ENCODE peak calls at places on chromosome 7, in eight cellular contexts. One of them, this sample, is unnamed.

GRCh38 chr7:127943541-127944521 is 87.4 kb downstream of the LRRC4 start:
- DNase-seq in Peyer's patch: no peak
- DNase-seq in ovary: peak; percentile 37
- DNase-seq in IMR-90: peak; percentile 72
- DNase-seq in lower lobe of right lung: no peak
- DNase-seq in foreskin keratinocyte: no peak
- DNase-seq in PC-3: no peak
- DNase-seq in cardiac muscle cell: peak; percentile 85
- DNase-seq in this sample: no peak

GRCh38 chr7:111392976-111393762 is 169.1 kb downstream of the IMMP2L start:
- DNase-seq in Peyer's patch: no peak
- DNase-seq in ovary: no peak
- DNase-seq in IMR-90: peak; percentile 33
- DNase-seq in lower lobe of right lung: no peak
- DNase-seq in foreskin keratinocyte: no peak
- DNase-seq in PC-3: no peak
- DNase-seq in cardiac muscle cell: peak; percentile 85
- DNase-seq in this sample: no peak

GRCh38 chr7:68547181-68547580 is 1051.1 kb upstream of the AUTS2 start:
- DNase-seq in Peyer's patch: no peak
- DNase-seq in ovary: no peak
- DNase-seq in IMR-90: no peak
- DNase-seq in lower lobe of right lung: no peak
- DNase-seq in foreskin keratinocyte: no peak
- DNase-seq in PC-3: no peak
- DNase-seq in cardiac muscle cell: no peak
- DNase-seq in this sample: no peak

GRCh38 chr7:22990588-22990949 is 23.4 kb downstream of the HYCC1 start:
- DNase-seq in Peyer's patch: no peak
- DNase-seq in ovary: no peak
- DNase-seq in IMR-90: peak; percentile 85
- DNase-seq in lower lobe of right lung: no peak
- DNase-seq in foreskin keratinocyte: no peak
- DNase-seq in PC-3: peak; percentile 15
- DNase-seq in cardiac muscle cell: peak; percentile 27
- DNase-seq in this sample: no peak

GRCh38 chr7:6232534-6232933 is 39.9 kb downstream of the CYTH3 start:
- DNase-seq in Peyer's patch: no peak
- DNase-seq in ovary: no peak
- DNase-seq in IMR-90: no peak
- DNase-seq in lower lobe of right lung: peak; percentile 78
- DNase-seq in foreskin keratinocyte: no peak
- DNase-seq in PC-3: no peak
- DNase-seq in cardiac muscle cell: no peak
- DNase-seq in this sample: no peak

GRCh38 chr7:74026406-74027123 is 1.4 kb upstream of the ELN start:
- DNase-seq in Peyer's patch: peak; percentile 84
- DNase-seq in ovary: peak; percentile 86
- DNase-seq in IMR-90: peak; percentile 46
- DNase-seq in lower lobe of right lung: peak; percentile 80
- DNase-seq in foreskin keratinocyte: no peak
- DNase-seq in PC-3: peak; percentile 63
- DNase-seq in cardiac muscle cell: peak; percentile 79
- DNase-seq in this sample: peak; percentile 76

GRCh38 chr7:91348686-91349085 is 84.5 kb downstream of the FZD1 start:
- DNase-seq in Peyer's patch: no peak
- DNase-seq in ovary: no peak
- DNase-seq in IMR-90: peak; percentile 4
- DNase-seq in lower lobe of right lung: no peak
- DNase-seq in foreskin keratinocyte: no peak
- DNase-seq in PC-3: no peak
- DNase-seq in cardiac muscle cell: peak; percentile 49
- DNase-seq in this sample: no peak

GRCh38 chr7:44646921-44647636 is 40.7 kb downstream of the OGDH start:
- DNase-seq in Peyer's patch: no peak
- DNase-seq in ovary: no peak
- DNase-seq in IMR-90: no peak
- DNase-seq in lower lobe of right lung: no peak
- DNase-seq in foreskin keratinocyte: no peak
- DNase-seq in PC-3: no peak
- DNase-seq in cardiac muscle cell: no peak
- DNase-seq in this sample: no peak

GRCh38 chr7:131521651-131522163 is 34.7 kb downstream of the PODXL start:
- DNase-seq in Peyer's patch: no peak
- DNase-seq in ovary: peak; percentile 53
- DNase-seq in IMR-90: no peak
- DNase-seq in lower lobe of right lung: peak; percentile 81
- DNase-seq in foreskin keratinocyte: no peak
- DNase-seq in PC-3: peak; percentile 73
- DNase-seq in cardiac muscle cell: no peak
- DNase-seq in this sample: no peak

GRCh38 chr7:28629216-28629848 is 217.0 kb downstream of the CREB5 start:
- DNase-seq in Peyer's patch: no peak
- DNase-seq in ovary: no peak
- DNase-seq in IMR-90: peak; percentile 54
- DNase-seq in lower lobe of right lung: no peak
- DNase-seq in foreskin keratinocyte: peak; percentile 12
- DNase-seq in PC-3: peak; percentile 11
- DNase-seq in cardiac muscle cell: peak; percentile 9
- DNase-seq in this sample: no peak

GRCh38 chr7:47601119-47601880 is 19.4 kb upstream of the TNS3 start:
- DNase-seq in Peyer's patch: no peak
- DNase-seq in ovary: no peak
- DNase-seq in IMR-90: peak; percentile 96
- DNase-seq in lower lobe of right lung: no peak
- DNase-seq in foreskin keratinocyte: peak; percentile 96
- DNase-seq in PC-3: peak; percentile 92
- DNase-seq in cardiac muscle cell: peak; percentile 78
- DNase-seq in this sample: no peak

GRCh38 chr7:16754869-16755317 is 1.3 kb downstream of the TSPAN13 start:
- DNase-seq in Peyer's patch: no peak
- DNase-seq in ovary: no peak
- DNase-seq in IMR-90: no peak
- DNase-seq in lower lobe of right lung: no peak
- DNase-seq in foreskin keratinocyte: no peak
- DNase-seq in PC-3: peak; percentile 24
- DNase-seq in cardiac muscle cell: no peak
- DNase-seq in this sample: no peak

GRCh38 chr7:70582921-70583895 is 548.7 kb upstream of the GALNT17 start:
- DNase-seq in Peyer's patch: no peak
- DNase-seq in ovary: no peak
- DNase-seq in IMR-90: no peak
- DNase-seq in lower lobe of right lung: no peak
- DNase-seq in foreskin keratinocyte: no peak
- DNase-seq in PC-3: no peak
- DNase-seq in cardiac muscle cell: no peak
- DNase-seq in this sample: no peak

GRCh38 chr7:12119638-12120303 is 91.3 kb upstream of the TMEM106B start:
- DNase-seq in Peyer's patch: no peak
- DNase-seq in ovary: no peak
- DNase-seq in IMR-90: no peak
- DNase-seq in lower lobe of right lung: no peak
- DNase-seq in foreskin keratinocyte: no peak
- DNase-seq in PC-3: no peak
- DNase-seq in cardiac muscle cell: no peak
- DNase-seq in this sample: no peak

GRCh38 chr7:47600199-47601118 is 18.5 kb upstream of the TNS3 start:
- DNase-seq in Peyer's patch: no peak
- DNase-seq in ovary: no peak
- DNase-seq in IMR-90: peak; percentile 86
- DNase-seq in lower lobe of right lung: no peak
- DNase-seq in foreskin keratinocyte: peak; percentile 84
- DNase-seq in PC-3: peak; percentile 85
- DNase-seq in cardiac muscle cell: peak; percentile 80
- DNase-seq in this sample: no peak

GRCh38 chr7:112481337-112481736 is 546 bp downstream of the LSMEM1 start:
- DNase-seq in Peyer's patch: no peak
- DNase-seq in ovary: no peak
- DNase-seq in IMR-90: no peak
- DNase-seq in lower lobe of right lung: no peak
- DNase-seq in foreskin keratinocyte: no peak
- DNase-seq in PC-3: no peak
- DNase-seq in cardiac muscle cell: no peak
- DNase-seq in this sample: no peak

GRCh38 chr7:114989531-114989930 is 67.6 kb downstream of the MDFIC start:
- DNase-seq in Peyer's patch: no peak
- DNase-seq in ovary: no peak
- DNase-seq in IMR-90: no peak
- DNase-seq in lower lobe of right lung: no peak
- DNase-seq in foreskin keratinocyte: no peak
- DNase-seq in PC-3: no peak
- DNase-seq in cardiac muscle cell: peak; percentile 13
- DNase-seq in this sample: no peak

GRCh38 chr7:117014099-117014656 is 60.9 kb downstream of the ST7 start:
- DNase-seq in Peyer's patch: no peak
- DNase-seq in ovary: no peak
- DNase-seq in IMR-90: no peak
- DNase-seq in lower lobe of right lung: no peak
- DNase-seq in foreskin keratinocyte: no peak
- DNase-seq in PC-3: no peak
- DNase-seq in cardiac muscle cell: no peak
- DNase-seq in this sample: no peak

GRCh38 chr7:92641921-92642511 is 51.8 kb upstream of the FAM133B start:
- DNase-seq in Peyer's patch: no peak
- DNase-seq in ovary: no peak
- DNase-seq in IMR-90: peak; percentile 86
- DNase-seq in lower lobe of right lung: no peak
- DNase-seq in foreskin keratinocyte: peak; percentile 85
- DNase-seq in PC-3: peak; percentile 26
- DNase-seq in cardiac muscle cell: peak; percentile 53
- DNase-seq in this sample: peak; percentile 87

GRCh38 chr7:123022576-123022975 is 27.1 kb upstream of the TAS2R16 start:
- DNase-seq in Peyer's patch: no peak
- DNase-seq in ovary: no peak
- DNase-seq in IMR-90: no peak
- DNase-seq in lower lobe of right lung: no peak
- DNase-seq in foreskin keratinocyte: peak; percentile 33
- DNase-seq in PC-3: peak; percentile 32
- DNase-seq in cardiac muscle cell: no peak
- DNase-seq in this sample: no peak

DNA sequence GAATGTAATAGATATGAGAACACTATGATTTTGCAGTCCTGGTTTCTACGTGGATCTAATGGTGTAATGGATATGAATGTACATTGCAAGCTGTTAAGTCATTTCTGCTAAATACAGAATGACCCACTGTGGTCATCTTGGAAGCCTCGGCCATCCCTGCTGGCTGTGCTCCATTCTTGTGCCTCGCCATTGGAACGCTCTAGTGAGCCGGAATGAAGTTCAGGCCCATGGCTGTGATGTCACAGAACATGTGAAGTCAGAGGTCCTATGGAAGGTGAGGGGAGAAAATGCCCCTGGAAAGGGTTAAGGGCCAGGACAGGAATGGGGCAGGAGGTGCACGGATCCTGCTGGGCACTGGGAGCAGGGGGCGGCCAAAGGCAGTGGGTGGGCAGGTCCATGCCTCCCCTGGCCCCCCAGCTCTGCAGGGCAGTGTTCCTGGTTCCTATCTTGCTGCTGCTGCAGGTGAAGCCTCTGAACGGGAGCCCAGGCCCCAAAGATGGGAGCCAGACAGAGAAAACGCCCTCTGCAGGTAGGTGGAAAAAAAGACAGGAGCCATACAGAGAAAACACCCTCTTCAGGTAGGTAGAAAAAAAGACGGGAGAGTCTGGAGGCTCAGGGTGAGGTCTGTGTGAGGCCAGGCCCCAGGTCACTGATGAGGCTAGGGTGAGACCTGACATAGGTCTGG is at the start of gene LLCFC1:
- DNase-seq in Peyer's patch: no peak
- DNase-seq in ovary: no peak
- DNase-seq in IMR-90: no peak
- DNase-seq in lower lobe of right lung: no peak
- DNase-seq in foreskin keratinocyte: no peak
- DNase-seq in PC-3: peak; percentile 35
- DNase-seq in cardiac muscle cell: no peak
- DNase-seq in this sample: peak; percentile 10
- TF ChIP-seq CTCF in Peyer's patch: no peak
- TF ChIP-seq CTCF in ovary: no peak
- TF ChIP-seq CTCF in IMR-90: no peak
- TF ChIP-seq CTCF in lower lobe of right lung: no peak
- TF ChIP-seq CTCF in foreskin keratinocyte: peak; percentile 35
- TF ChIP-seq CTCF in PC-3: peak; percentile 73
- TF ChIP-seq CTCF in cardiac muscle cell: no peak
- TF ChIP-seq CTCF in this sample: peak; percentile 29

GRCh38 chr7:35723011-35723410 is 28.1 kb upstream of the HERPUD2 start:
- DNase-seq in Peyer's patch: no peak
- DNase-seq in ovary: no peak
- DNase-seq in IMR-90: peak; percentile 54
- DNase-seq in lower lobe of right lung: no peak
- DNase-seq in foreskin keratinocyte: peak; percentile 55
- DNase-seq in PC-3: peak; percentile 50
- DNase-seq in cardiac muscle cell: no peak
- DNase-seq in this sample: peak; percentile 28
- TF ChIP-seq CTCF in Peyer's patch: no peak
- TF ChIP-seq CTCF in ovary: no peak
- TF ChIP-seq CTCF in IMR-90: no peak
- TF ChIP-seq CTCF in lower lobe of right lung: no peak
- TF ChIP-seq CTCF in foreskin keratinocyte: peak; percentile 50
- TF ChIP-seq CTCF in PC-3: no peak
- TF ChIP-seq CTCF in cardiac muscle cell: no peak
- TF ChIP-seq CTCF in this sample: peak; percentile 12

GRCh38 chr7:15389073-15389472 is 172.7 kb downstream of the AGMO start:
- DNase-seq in Peyer's patch: no peak
- DNase-seq in ovary: no peak
- DNase-seq in IMR-90: no peak
- DNase-seq in lower lobe of right lung: no peak
- DNase-seq in foreskin keratinocyte: no peak
- DNase-seq in PC-3: no peak
- DNase-seq in cardiac muscle cell: no peak
- DNase-seq in this sample: no peak
- TF ChIP-seq CTCF in Peyer's patch: no peak
- TF ChIP-seq CTCF in ovary: no peak
- TF ChIP-seq CTCF in IMR-90: no peak
- TF ChIP-seq CTCF in lower lobe of right lung: no peak
- TF ChIP-seq CTCF in foreskin keratinocyte: no peak
- TF ChIP-seq CTCF in PC-3: peak; percentile 41
- TF ChIP-seq CTCF in cardiac muscle cell: no peak
- TF ChIP-seq CTCF in this sample: no peak

GRCh38 chr7:76380623-76380966 is 21.8 kb upstream of the YWHAG start:
- DNase-seq in Peyer's patch: no peak
- DNase-seq in ovary: peak; percentile 52
- DNase-seq in IMR-90: no peak
- DNase-seq in lower lobe of right lung: no peak
- DNase-seq in foreskin keratinocyte: peak; percentile 14
- DNase-seq in PC-3: no peak
- DNase-seq in cardiac muscle cell: peak; percentile 44
- DNase-seq in this sample: no peak

GRCh38 chr7:76383089-76383944 is 24.5 kb upstream of the YWHAG start:
- DNase-seq in Peyer's patch: no peak
- DNase-seq in ovary: no peak
- DNase-seq in IMR-90: no peak
- DNase-seq in lower lobe of right lung: no peak
- DNase-seq in foreskin keratinocyte: peak; percentile 23
- DNase-seq in PC-3: no peak
- DNase-seq in cardiac muscle cell: peak; percentile 31
- DNase-seq in this sample: no peak

GRCh38 chr7:76377186-76377918 is 18.6 kb upstream of the YWHAG start:
- DNase-seq in Peyer's patch: no peak
- DNase-seq in ovary: no peak
- DNase-seq in IMR-90: peak; percentile 36
- DNase-seq in lower lobe of right lung: no peak
- DNase-seq in foreskin keratinocyte: no peak
- DNase-seq in PC-3: no peak
- DNase-seq in cardiac muscle cell: no peak
- DNase-seq in this sample: no peak

GRCh38 chr7:76386691-76387260 is 22.7 kb downstream of the SSC4D start:
- DNase-seq in Peyer's patch: no peak
- DNase-seq in ovary: no peak
- DNase-seq in IMR-90: peak; percentile 54
- DNase-seq in lower lobe of right lung: no peak
- DNase-seq in foreskin keratinocyte: no peak
- DNase-seq in PC-3: no peak
- DNase-seq in cardiac muscle cell: no peak
- DNase-seq in this sample: no peak

GRCh38 chr7:76381814-76382213 is 23.0 kb upstream of the YWHAG start:
- DNase-seq in Peyer's patch: no peak
- DNase-seq in ovary: no peak
- DNase-seq in IMR-90: no peak
- DNase-seq in lower lobe of right lung: no peak
- DNase-seq in foreskin keratinocyte: no peak
- DNase-seq in PC-3: no peak
- DNase-seq in cardiac muscle cell: no peak
- DNase-seq in this sample: no peak
- TF ChIP-seq CTCF in Peyer's patch: no peak
- TF ChIP-seq CTCF in ovary: no peak
- TF ChIP-seq CTCF in IMR-90: peak; percentile 12
- TF ChIP-seq CTCF in lower lobe of right lung: no peak
- TF ChIP-seq CTCF in foreskin keratinocyte: peak; percentile 31
- TF ChIP-seq CTCF in PC-3: no peak
- TF ChIP-seq CTCF in cardiac muscle cell: no peak
- TF ChIP-seq CTCF in this sample: no peak

This sample was measured in activated CD8-positive, alpha-beta T cell treated with anti-CD3 and anti-CD28 coated beads for 36 hours.